ENCODE peak calls at places on chromosomes 3 and 15, in eight cellular contexts. E is PC-9, T is NCI-H524, H is A549, Y is NCI-H1694 treated with DMSO at 0.1 percent for 48 hours, K is kidney, D is nephron progenitor cell, G is fibroblast of lung. B is an unnamed sample.

GRCh38 chr3:99871231-99871898 is 53.7 kb downstream of the CMSS1 start:
- DNase-seq in E (no peak), T (no peak), H (no peak), Y (no peak), K (no peak), D (no peak), G (no peak), B (no peak)

GRCh38 chr15:93317772-93318171 is 228.8 kb upstream of the RGMA start:
- DNase-seq in E (no peak), T (no peak), H (no peak), Y (no peak), K (no peak), D (no peak), G (no peak), B (no peak)

GRCh38 chr15:74613953-74614743 is 1.5 kb upstream of the CLK3 start:
- DNase-seq in E (peak; percentile 56), T (no peak), H (no peak), Y (no peak), K (peak; percentile 35), D (peak; percentile 87), G (no peak), B (no peak)

GRCh38 chr3:114154321-114154821 is 24.5 kb downstream of the DRD3 start:
- DNase-seq in E (no peak), T (no peak), H (no peak), Y (no peak), K (no peak), D (no peak), G (no peak), B (no peak)

GRCh38 chr3:38312356-38312755 is 30.3 kb downstream of the SLC22A14 start:
- DNase-seq in E (no peak), T (no peak), H (no peak), Y (no peak), K (no peak), D (no peak), G (no peak), B (no peak)

GRCh38 chr3:37114251-37115145 is 59.9 kb downstream of the LRRFIP2 start:
- DNase-seq in E (no peak), T (no peak), H (no peak), Y (no peak), K (no peak), D (no peak), G (peak; percentile 96), B (no peak)

GRCh38 chr3:196624008-196624790 is 15.3 kb upstream of the NRROS start:
- DNase-seq in E (peak; percentile 10), T (no peak), H (no peak), Y (no peak), K (no peak), D (no peak), G (no peak), B (no peak)

GRCh38 chr15:48292458-48292857 is 38.8 kb upstream of the DUT start:
- DNase-seq in E (no peak), T (no peak), H (no peak), Y (no peak), K (no peak), D (no peak), G (no peak), B (no peak)

GRCh38 chr3:156400735-156401134 is 154.2 kb downstream of the SSR3 start:
- DNase-seq in E (no peak), T (no peak), H (no peak), Y (no peak), K (no peak), D (no peak), G (no peak), B (no peak)

GRCh38 chr3:171850968-171851600 is 7.9 kb downstream of the TMEM212 start:
- DNase-seq in E (peak; percentile 13), T (no peak), H (no peak), Y (no peak), K (no peak), D (no peak), G (no peak), B (no peak)

GRCh38 chr15:30922469-30923311 is 19.0 kb downstream of the FAN1 start:
- DNase-seq in E (no peak), T (no peak), H (peak; percentile 29), Y (no peak), K (peak; percentile 78), D (peak; percentile 26), G (no peak), B (peak; percentile 38)

GRCh38 chr3:13975686-13976085 is 95.8 kb upstream of the WNT7A start:
- DNase-seq in E (no peak), T (no peak), H (no peak), Y (no peak), K (no peak), D (no peak), G (no peak), B (no peak)

GRCh38 chr15:71448688-71449114 is 333.4 kb downstream of the THSD4 start:
- DNase-seq in E (peak; percentile 47), T (peak; percentile 45), H (peak; percentile 86), Y (peak; percentile 67), K (no peak), D (peak; percentile 66), G (peak; percentile 79), B (peak; percentile 45)

GRCh38 chr3:14175383-14176037 is 2.9 kb downstream of the XPC start:
- DNase-seq in E (no peak), T (no peak), H (no peak), Y (no peak), K (no peak), D (no peak), G (no peak), B (no peak)

GRCh38 chr15:33022629-33023028 is 171.9 kb downstream of the FMN1 start:
- DNase-seq in E (peak; percentile 54), T (no peak), H (no peak), Y (no peak), K (no peak), D (peak; percentile 47), G (peak; percentile 78), B (no peak)

GRCh38 chr3:100981546-100981945 is 11.7 kb downstream of the ABI3BP start:
- DNase-seq in E (no peak), T (no peak), H (no peak), Y (no peak), K (no peak), D (no peak), G (no peak), B (no peak)

GRCh38 chr3:77068808-77069207 is 28.9 kb downstream of the ROBO2 start:
- DNase-seq in E (no peak), T (no peak), H (no peak), Y (no peak), K (no peak), D (no peak), G (no peak), B (no peak)

GRCh38 chr3:102114264-102114979 is 265.1 kb downstream of the NFKBIZ start:
- DNase-seq in E (no peak), T (no peak), H (no peak), Y (no peak), K (no peak), D (no peak), G (no peak), B (no peak)

GRCh38 chr3:4994823-4995499 is 15.7 kb downstream of the BHLHE40 start:
- DNase-seq in E (peak; percentile 55), T (no peak), H (peak; percentile 84), Y (no peak), K (peak; percentile 95), D (peak; percentile 44), G (peak; percentile 74), B (no peak)

GRCh38 chr15:78454992-78455391 is 17.0 kb downstream of the IREB2 start:
- DNase-seq in E (no peak), T (no peak), H (no peak), Y (no peak), K (no peak), D (no peak), G (no peak), B (no peak)

GRCh38 chr15:91101356-91101920 is 1.4 kb downstream of the SV2B start:
- DNase-seq in E (no peak), T (no peak), H (no peak), Y (no peak), K (no peak), D (no peak), G (no peak), B (no peak)

GRCh38 chr3:30347679-30348216 is 258.7 kb upstream of the TGFBR2 start:
- DNase-seq in E (peak; percentile 47), T (peak; percentile 66), H (no peak), Y (no peak), K (no peak), D (no peak), G (peak; percentile 79), B (no peak)

GRCh38 chr3:194204036-194204792 is 68.3 kb downstream of the HES1 start:
- DNase-seq in E (no peak), T (no peak), H (no peak), Y (no peak), K (peak; percentile 73), D (peak; percentile 56), G (no peak), B (peak; percentile 48)

GRCh38 chr3:29582310-29582709 is 301.4 kb downstream of the RBMS3 start:
- DNase-seq in E (no peak), T (peak; percentile 3), H (no peak), Y (no peak), K (no peak), D (no peak), G (no peak), B (no peak)

GRCh38 chr3:39000008-39000450 is 51.7 kb downstream of the SCN11A start:
- DNase-seq in E (peak; percentile 68), T (peak; percentile 57), H (peak; percentile 74), Y (peak; percentile 27), K (no peak), D (no peak), G (peak; percentile 60), B (no peak)

GRCh38 chr15:89993344-89993743 is 7.8 kb upstream of the ZNF710 start:
- DNase-seq in E (no peak), T (no peak), H (no peak), Y (no peak), K (no peak), D (no peak), G (no peak), B (no peak)

GRCh38 chr15:63504247-63504978 is at the start of gene USP3:
- DNase-seq in E (peak; percentile 75), T (peak; percentile 94), H (peak; percentile 97), Y (peak; percentile 76), K (peak; percentile 98), D (peak; percentile 94), G (peak; percentile 97), B (peak; percentile 92)

GRCh38 chr3:128787256-128788253 is 61.6 kb downstream of the RAB7A start:
- DNase-seq in E (peak; percentile 70), T (peak; percentile 12), H (peak; percentile 52), Y (no peak), K (no peak), D (peak; percentile 18), G (no peak), B (no peak)

GRCh38 chr3:113104746-113105479 is 106.4 kb upstream of the BOC start:
- DNase-seq in E (no peak), T (no peak), H (no peak), Y (no peak), K (no peak), D (peak; percentile 22), G (no peak), B (no peak)

GRCh38 chr3:107464037-107464436 is 58.7 kb upstream of the BBX start:
- DNase-seq in E (no peak), T (no peak), H (no peak), Y (no peak), K (no peak), D (no peak), G (no peak), B (no peak)

GRCh38 chr3:102485701-102486100 is 50.9 kb downstream of the ZPLD1 start:
- DNase-seq in E (no peak), T (no peak), H (no peak), Y (no peak), K (no peak), D (no peak), G (no peak), B (no peak)